ENCODE peak calls at places on chromosome 12, in eight cellular contexts. V is cardiac muscle cell, R is substantia nigra, O is glutamatergic neuron, Y is heart left ventricle, D is HEK293T, Z is left cardiac atrium, T is C1 segment of cervical spinal cord. E is an unnamed sample.

GRCh38 chr12:20368653-20369163 is 371 bp downstream of the PDE3A start:
- DNase-seq in R (peak; percentile 29), Y (peak; percentile 28), V (peak; percentile 68), D (peak; percentile 35), O (peak; percentile 61), T (no peak), Z (peak; percentile 50), E (no peak)

GRCh38 chr12:6267007-6267721 is 43.3 kb upstream of the PLEKHG6 start:
- DNase-seq in D (no peak), Z (no peak), R (no peak), V (peak; percentile 36), O (no peak), Y (no peak), T (no peak), E (peak; percentile 97)

GRCh38 chr12:49720214-49720613 is 13.0 kb upstream of the FMNL3 start:
- DNase-seq in Y (no peak), T (no peak), D (no peak), V (no peak), Z (no peak), R (no peak), O (no peak), E (no peak)

GRCh38 chr12:108768591-108769500 is 37.5 kb upstream of the CORO1C start:
- DNase-seq in R (no peak), D (no peak), Z (peak; percentile 51), T (no peak), V (no peak), Y (no peak), O (peak; percentile 63), E (peak; percentile 46)

GRCh38 chr12:108801736-108802665 is 55.4 kb downstream of the SSH1 start:
- DNase-seq in Z (peak; percentile 59), V (peak; percentile 66), R (no peak), Y (peak; percentile 48), O (peak; percentile 84), T (no peak), D (no peak), E (no peak)

GRCh38 chr12:48925218-48925871 is at the start of gene FKBP11:
- DNase-seq in R (no peak), O (peak; percentile 60), D (no peak), Z (peak; percentile 82), Y (peak; percentile 55), V (peak; percentile 60), T (no peak), E (peak; percentile 68)

GRCh38 chr12:124463341-124463861 is 104.0 kb downstream of the NCOR2 start:
- DNase-seq in O (no peak), T (no peak), R (peak; percentile 47), D (no peak), Y (no peak), V (no peak), Z (no peak), E (peak; percentile 35)

GRCh38 chr12:56158926-56159461 is 835 bp downstream of the MYL6 start:
- DNase-seq in O (peak; percentile 55), V (peak; percentile 87), R (peak; percentile 20), T (peak; percentile 34), Y (peak; percentile 86), Z (peak; percentile 90), D (peak; percentile 53), E (peak; percentile 62)

GRCh38 chr12:121499929-121500793 is 80.7 kb downstream of the KDM2B start:
- DNase-seq in R (peak; percentile 67), D (peak; percentile 86), Z (peak; percentile 81), T (peak; percentile 73), Y (peak; percentile 74), O (peak; percentile 87), V (peak; percentile 76), E (peak; percentile 52)

GRCh38 chr12:104605685-104606084 is 148.9 kb downstream of the CHST11 start:
- DNase-seq in D (no peak), T (peak; percentile 37), V (no peak), Y (peak; percentile 62), Z (peak; percentile 80), R (peak; percentile 54), O (no peak), E (no peak)

GRCh38 chr12:81705586-81705985 is 53.6 kb downstream of the PPFIA2 start:
- DNase-seq in R (no peak), O (no peak), Y (no peak), D (no peak), Z (no peak), T (no peak), V (no peak), E (no peak)